ENCODE peak calls at places on chromosomes 16 and 17, in ten cellular contexts. N is lower leg skin; O is pancreas; G is mesenteric fat pad; U is stimulated activated naive B cell treated with anti-CD40 and anti-IgM and Interleukin-4, amounts not matched to agents 10 μg/mL and 1 μg/mL and 100 μg/mL, for 72 hours; S is effector CD8-positive, alpha-beta T cell; D is choroid plexus epithelial cell; V is stimulated activated naive CD8-positive, alpha-beta T cell treated with anti-CD3 and anti-CD28 coated beads, Interleukin-15, amount 100 ng/mL, for 72 hours; K is heart right ventricle; Y is HFFc6. B is an unnamed sample.

GRCh38 chr16:12458591-12459400 is 344.9 kb downstream of the CPPED1 start:
- DNase-seq in N (no peak), O (no peak), G (peak), U (peak), S (no peak), D (no peak), V (peak), K (no peak), Y (no peak), B (no peak)

GRCh38 chr16:83946781-83947566 is 6.1 kb upstream of the OSGIN1 start:
- DNase-seq in N (no peak), O (no peak), G (no peak), U (no peak), S (no peak), D (no peak), V (no peak), K (no peak), Y (no peak), B (no peak)

GRCh38 chr16:57815987-57816745 is 13.9 kb upstream of the KIFC3 start:
- DNase-seq in N (peak), O (peak), G (peak), U (no peak), S (no peak), D (peak), V (no peak), K (peak), Y (peak), B (peak)

GRCh38 chr17:50219345-50219744 is 17.9 kb upstream of the COL1A1 start:
- DNase-seq in N (no peak), O (no peak), G (no peak), U (no peak), S (no peak), D (peak), V (no peak), K (no peak), Y (peak), B (no peak)

GRCh38 chr16:1331712-1332617 is 1.5 kb upstream of the BAIAP3 start:
- DNase-seq in N (peak), O (peak), G (no peak), U (peak), S (no peak), D (peak), V (peak), K (peak), Y (peak), B (peak)

GRCh38 chr17:45234641-45235040 is 13.0 kb downstream of the FMNL1 start:
- DNase-seq in N (no peak), O (no peak), G (no peak), U (no peak), S (peak), D (no peak), V (no peak), K (no peak), Y (no peak), B (peak)

GRCh38 chr17:3710951-3711383 is 12.7 kb upstream of the HASPIN start:
- DNase-seq in N (no peak), O (no peak), G (no peak), U (peak), S (peak), D (peak), V (peak), K (no peak), Y (peak), B (no peak)

GRCh38 chr16:1046271-1046955 is 26.1 kb upstream of the SSTR5 start:
- DNase-seq in N (no peak), O (no peak), G (no peak), U (no peak), S (no peak), D (no peak), V (no peak), K (no peak), Y (no peak), B (peak)

GRCh38 chr17:28509784-28510183 is 3.6 kb downstream of the FOXN1 start:
- DNase-seq in N (no peak), O (no peak), G (no peak), U (no peak), S (no peak), D (no peak), V (no peak), K (no peak), Y (no peak), B (no peak)

B was measured in SJCRH30.